ENCODE peak calls at places on chromosome 14, in seven cellular contexts. E is heart left ventricle, Z is AG04450, U is Caco-2, F is psoas muscle, O is H7, W is epithelial cell of proximal tubule. K is an unnamed sample.

GRCh38 chr14:68941820-68942219 is 37.3 kb downstream of the ACTN1 start:
- DNase-seq in E (peak), O (peak), U (peak), F (peak), Z (peak), W (peak), K (peak)

GRCh38 chr14:55077155-55077554 is 25.7 kb downstream of the MAPK1IP1L start:
- DNase-seq in F (no peak), U (peak), Z (no peak), W (no peak), E (no peak), O (no peak), K (no peak)

GRCh38 chr14:53890611-53891091 is 66.0 kb downstream of the BMP4 start:
- DNase-seq in W (no peak), E (peak), U (no peak), O (no peak), Z (no peak), F (no peak), K (peak)

GRCh38 chr14:58712357-58712756 is 74.6 kb downstream of the DACT1 start:
- DNase-seq in Z (no peak), F (no peak), U (no peak), W (no peak), O (no peak), E (no peak), K (no peak)

GRCh38 chr14:68285421-68286179 is 466.0 kb downstream of the RAD51B start:
- DNase-seq in W (no peak), U (no peak), F (no peak), O (no peak), Z (no peak), E (no peak), K (no peak)

GRCh38 chr14:55733609-55734008 is 153.6 kb downstream of the KTN1 start:
- DNase-seq in E (no peak), U (no peak), W (no peak), F (no peak), O (no peak), Z (no peak), K (no peak)

GRCh38 chr14:87468531-87468930 is 524.5 kb downstream of the GALC start:
- DNase-seq in Z (no peak), W (no peak), U (no peak), O (no peak), E (no peak), F (no peak), K (peak)

GRCh38 chr14:68140111-68140741 is 320.6 kb downstream of the RAD51B start:
- DNase-seq in O (no peak), W (peak), Z (peak), E (peak), U (peak), F (no peak), K (peak)

GRCh38 chr14:67515386-67516079 is 17.6 kb upstream of the PLEKHH1 start:
- DNase-seq in Z (no peak), F (no peak), U (peak), W (no peak), E (no peak), O (peak), K (no peak)

GRCh38 chr14:105136401-105137322 is 31.9 kb downstream of the JAG2 start:
- DNase-seq in F (no peak), O (peak), W (no peak), Z (no peak), U (no peak), E (peak), K (no peak)

GRCh38 chr14:68449565-68450295 is 343.1 kb downstream of the ZFP36L1 start:
- DNase-seq in Z (no peak), E (no peak), U (no peak), W (no peak), F (no peak), O (peak), K (peak)

GRCh38 chr14:91004987-91005386 is 55.5 kb downstream of the RPS6KA5 start:
- DNase-seq in E (no peak), O (no peak), W (no peak), F (no peak), U (no peak), Z (no peak), K (no peak)

GRCh38 chr14:63877594-63877993 is 24.8 kb downstream of the SYNE2 start:
- DNase-seq in U (no peak), E (no peak), F (no peak), Z (no peak), W (no peak), O (no peak), K (no peak)

GRCh38 chr14:38824691-38825090 is 278.3 kb downstream of the SEC23A start:
- DNase-seq in U (no peak), Z (no peak), W (no peak), F (no peak), O (no peak), E (no peak), K (no peak)

GRCh38 chr14:64444984-64445845 is 20.1 kb upstream of the AKAP5 start:
- DNase-seq in E (no peak), U (no peak), O (no peak), W (peak), F (no peak), Z (peak), K (peak)

GRCh38 chr14:55245657-55246268 is 25.5 kb upstream of the FBXO34 start:
- DNase-seq in W (no peak), O (peak), E (no peak), U (peak), Z (no peak), F (no peak), K (peak)

GRCh38 chr14:60106341-60106740 is 14.6 kb downstream of the PCNX4 start:
- DNase-seq in U (no peak), Z (no peak), W (no peak), F (no peak), O (no peak), E (no peak), K (no peak)

GRCh38 chr14:101962503-101962874 is 1.9 kb upstream of the DYNC1H1 start:
- DNase-seq in Z (peak), E (peak), W (no peak), F (peak), U (no peak), O (no peak), K (peak)

GRCh38 chr14:51619551-51619950 is 32.2 kb upstream of the FRMD6 start:
- DNase-seq in O (no peak), E (no peak), W (no peak), Z (peak), U (no peak), F (no peak), K (no peak)

GRCh38 chr14:61477845-61478438 is 156.6 kb downstream of the PRKCH start:
- DNase-seq in E (peak), Z (no peak), F (peak), W (no peak), O (no peak), U (no peak), K (no peak)

GRCh38 chr14:67571275-67571990 is 28.6 kb downstream of the PIGH start:
- DNase-seq in Z (no peak), F (peak), E (peak), O (peak), U (peak), W (no peak), K (peak)

GRCh38 chr14:88562831-88563686 is at the start of gene ZC3H14:
- DNase-seq in E (peak), W (no peak), F (peak), O (peak), U (peak), Z (peak), K (peak)

GRCh38 chr14:101965145-101965531 is 765 bp downstream of the DYNC1H1 start:
- DNase-seq in O (peak), W (no peak), F (peak), Z (no peak), U (peak), E (peak), K (peak)

GRCh38 chr14:103930051-103930604 is 1.9 kb downstream of the TDRD9 start:
- DNase-seq in U (no peak), F (no peak), W (no peak), E (no peak), Z (no peak), O (no peak), K (no peak)

GRCh38 chr14:68704736-68705720 is 87.8 kb downstream of the ZFP36L1 start:
- DNase-seq in W (no peak), F (peak), O (peak), Z (no peak), E (no peak), U (no peak), K (no peak)

DNA sequence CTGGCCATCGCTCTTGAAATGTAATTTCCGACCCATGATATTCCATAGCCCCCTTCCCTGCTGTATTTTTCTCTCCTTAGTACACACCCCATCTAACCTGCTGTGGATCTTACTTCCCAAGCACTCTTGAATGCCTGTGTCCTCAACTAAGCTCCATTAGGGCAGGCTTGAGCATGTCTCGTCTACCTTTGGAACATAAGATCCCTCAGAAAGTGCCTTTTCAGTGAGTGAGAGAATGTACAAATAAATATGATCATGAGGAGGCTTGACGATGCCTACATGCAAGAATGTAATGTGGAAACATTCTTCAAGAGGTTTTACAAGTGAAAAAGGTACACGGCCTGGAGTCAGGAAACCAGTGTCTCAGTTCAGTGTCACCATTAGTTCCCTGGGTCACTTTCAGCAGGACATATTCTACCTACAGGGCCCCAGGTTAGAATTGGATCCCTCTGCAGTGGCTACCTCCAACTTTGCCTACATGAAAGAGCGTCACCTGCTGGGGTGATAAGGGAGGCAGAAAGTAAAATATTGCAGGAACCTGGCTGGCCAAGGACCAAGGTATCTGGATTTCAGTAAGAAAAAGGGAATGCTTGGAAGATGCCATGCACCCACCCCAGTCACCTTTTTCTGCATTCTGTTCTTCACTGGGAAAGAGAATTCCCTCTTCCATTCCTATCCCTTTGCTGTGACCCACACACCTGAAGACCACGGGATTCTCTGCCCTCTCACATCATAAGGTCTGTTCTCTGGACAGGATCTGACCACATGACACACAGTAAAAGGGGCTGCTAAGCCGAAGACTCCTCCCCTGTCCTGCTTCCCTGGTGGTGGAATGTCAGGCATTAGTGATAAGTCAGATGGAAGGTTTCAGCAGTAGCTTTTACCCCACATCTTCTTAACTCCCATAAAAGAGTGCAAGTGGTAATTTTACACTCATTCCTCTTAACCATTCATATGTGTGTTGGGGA is 24.6 kb upstream of the SERPINA1 start:
- DNase-seq in O (peak), Z (no peak), E (no peak), F (no peak), U (peak), W (no peak), K (peak)
- H3K4me3 ChIP-seq in O (no peak), Z (no peak), E (no peak), F (no peak), U (no peak), W (no peak), K (no peak)

GRCh38 chr14:32808574-32809098 is 130.0 kb upstream of the NPAS3 start:
- DNase-seq in E (no peak), O (no peak), U (no peak), F (no peak), Z (no peak), W (no peak), K (no peak)
- H3K4me3 ChIP-seq in E (peak), O (no peak), U (no peak), F (no peak), Z (no peak), W (no peak), K (no peak)

GRCh38 chr14:23532658-23533057 is 18.9 kb downstream of the ZFHX2 start:
- DNase-seq in E (no peak), F (no peak), W (no peak), Z (no peak), O (no peak), U (no peak), K (no peak)
- H3K4me3 ChIP-seq in E (no peak), F (no peak), W (no peak), Z (no peak), O (no peak), U (no peak), K (no peak)

DNA sequence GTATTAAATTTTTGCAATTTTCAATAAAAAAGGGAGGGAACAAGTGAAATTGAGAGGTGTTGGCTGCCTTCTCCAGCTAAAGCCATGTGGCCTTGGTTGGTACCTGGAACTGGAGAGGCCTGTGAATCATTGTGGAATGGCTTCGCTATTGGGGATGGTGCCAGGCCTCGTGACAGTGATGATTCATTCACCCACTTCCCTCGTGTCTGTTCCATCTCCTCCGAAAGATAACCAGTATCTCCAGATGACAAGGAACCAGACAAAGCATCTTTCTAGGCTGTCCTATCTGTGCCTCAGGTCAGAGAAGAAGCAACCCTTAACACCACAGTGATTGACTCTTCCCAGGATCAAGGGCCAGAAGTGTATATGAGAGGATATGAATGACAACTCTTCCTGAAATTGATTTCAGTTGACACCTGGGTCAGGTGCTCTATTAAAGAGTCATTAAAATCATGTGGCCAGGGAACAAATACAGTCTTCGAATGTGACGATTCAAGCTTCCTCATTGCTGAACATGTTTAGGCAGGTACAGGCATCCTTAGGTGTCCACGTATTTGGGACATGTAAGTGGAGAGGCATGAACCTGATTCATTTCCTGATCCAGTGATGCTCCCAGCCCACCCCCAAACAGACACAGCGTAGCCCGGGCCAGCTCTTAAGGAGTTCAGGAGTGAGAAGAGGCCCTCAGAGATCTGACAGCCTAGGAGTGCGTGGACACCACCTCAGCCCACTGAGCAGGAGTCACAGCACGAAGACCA is at the start of gene RNASE7:
- DNase-seq in U (no peak), O (no peak), F (peak), E (no peak), W (no peak), Z (no peak), K (no peak)
- H3K4me3 ChIP-seq in U (no peak), O (no peak), F (no peak), E (no peak), W (no peak), Z (no peak), K (no peak)

GRCh38 chr14:96423446-96424103 is 31.6 kb downstream of the AK7 start:
- DNase-seq in E (no peak), O (no peak), W (no peak), F (no peak), Z (no peak), U (no peak), K (no peak)
- H3K4me3 ChIP-seq in E (peak), O (no peak), W (peak), F (peak), Z (peak), U (peak), K (no peak)